ENCODE peak calls at places on chromosomes 5 and 9, in six cellular contexts. One of them, this sample, is unnamed.

GRCh38 chr5:125189451-125190051 is 443.1 kb upstream of the ZNF608 start:
- DNase-seq in stimulated activated CD4-positive, alpha-beta T cell treated with anti-CD3 and anti-CD28 coated beads, Interleukin-2, amount 100 ng/mL, for 48 hours: no peak
- DNase-seq in CD8-positive, alpha-beta T cell: no peak
- DNase-seq in iPS-NIHi11: no peak
- DNase-seq in naive B cell: no peak
- DNase-seq in activated CD4-positive, alpha-beta T cell treated with anti-CD3 and anti-CD28 coated beads for 24 hours: no peak
- DNase-seq in this sample: no peak

GRCh38 chr9:1267141-1267570 is 217.0 kb downstream of the DMRT2 start:
- DNase-seq in CD8-positive, alpha-beta T cell: no peak
- DNase-seq in activated CD4-positive, alpha-beta T cell treated with anti-CD3 and anti-CD28 coated beads for 24 hours: no peak
- DNase-seq in iPS-NIHi11: no peak
- DNase-seq in naive B cell: no peak
- DNase-seq in stimulated activated CD4-positive, alpha-beta T cell treated with anti-CD3 and anti-CD28 coated beads, Interleukin-2, amount 100 ng/mL, for 48 hours: no peak
- DNase-seq in this sample: no peak

GRCh38 chr5:138504799-138505198 is 38.2 kb downstream of the ETF1 start:
- DNase-seq in stimulated activated CD4-positive, alpha-beta T cell treated with anti-CD3 and anti-CD28 coated beads, Interleukin-2, amount 100 ng/mL, for 48 hours: no peak
- DNase-seq in CD8-positive, alpha-beta T cell: no peak
- DNase-seq in naive B cell: no peak
- DNase-seq in activated CD4-positive, alpha-beta T cell treated with anti-CD3 and anti-CD28 coated beads for 24 hours: no peak
- DNase-seq in iPS-NIHi11: no peak
- DNase-seq in this sample: no peak

GRCh38 chr9:78781681-78782080 is 484.8 kb downstream of the PSAT1 start:
- DNase-seq in iPS-NIHi11: no peak
- DNase-seq in CD8-positive, alpha-beta T cell: no peak
- DNase-seq in naive B cell: no peak
- DNase-seq in activated CD4-positive, alpha-beta T cell treated with anti-CD3 and anti-CD28 coated beads for 24 hours: no peak
- DNase-seq in stimulated activated CD4-positive, alpha-beta T cell treated with anti-CD3 and anti-CD28 coated beads, Interleukin-2, amount 100 ng/mL, for 48 hours: no peak
- DNase-seq in this sample: no peak

GRCh38 chr5:89729623-89730390 is 679.7 kb downstream of the CETN3 start:
- DNase-seq in naive B cell: no peak
- DNase-seq in activated CD4-positive, alpha-beta T cell treated with anti-CD3 and anti-CD28 coated beads for 24 hours: no peak
- DNase-seq in CD8-positive, alpha-beta T cell: no peak
- DNase-seq in stimulated activated CD4-positive, alpha-beta T cell treated with anti-CD3 and anti-CD28 coated beads, Interleukin-2, amount 100 ng/mL, for 48 hours: no peak
- DNase-seq in iPS-NIHi11: no peak
- DNase-seq in this sample: peak

GRCh38 chr5:154329519-154329918 is 116.3 kb upstream of the SAP30L start:
- DNase-seq in iPS-NIHi11: no peak
- DNase-seq in naive B cell: no peak
- DNase-seq in activated CD4-positive, alpha-beta T cell treated with anti-CD3 and anti-CD28 coated beads for 24 hours: no peak
- DNase-seq in CD8-positive, alpha-beta T cell: no peak
- DNase-seq in stimulated activated CD4-positive, alpha-beta T cell treated with anti-CD3 and anti-CD28 coated beads, Interleukin-2, amount 100 ng/mL, for 48 hours: no peak
- DNase-seq in this sample: no peak

GRCh38 chr5:37837101-37838032 is 2.5 kb downstream of the GDNF start:
- DNase-seq in stimulated activated CD4-positive, alpha-beta T cell treated with anti-CD3 and anti-CD28 coated beads, Interleukin-2, amount 100 ng/mL, for 48 hours: peak
- DNase-seq in iPS-NIHi11: peak
- DNase-seq in naive B cell: peak
- DNase-seq in activated CD4-positive, alpha-beta T cell treated with anti-CD3 and anti-CD28 coated beads for 24 hours: peak
- DNase-seq in CD8-positive, alpha-beta T cell: no peak
- DNase-seq in this sample: peak

GRCh38 chr9:106717686-106718085 is 145.3 kb upstream of the ZNF462 start:
- DNase-seq in stimulated activated CD4-positive, alpha-beta T cell treated with anti-CD3 and anti-CD28 coated beads, Interleukin-2, amount 100 ng/mL, for 48 hours: no peak
- DNase-seq in naive B cell: no peak
- DNase-seq in CD8-positive, alpha-beta T cell: no peak
- DNase-seq in activated CD4-positive, alpha-beta T cell treated with anti-CD3 and anti-CD28 coated beads for 24 hours: no peak
- DNase-seq in iPS-NIHi11: no peak
- DNase-seq in this sample: no peak

GRCh38 chr5:147935032-147935431 is 28.7 kb upstream of the C5orf46 start:
- DNase-seq in activated CD4-positive, alpha-beta T cell treated with anti-CD3 and anti-CD28 coated beads for 24 hours: no peak
- DNase-seq in iPS-NIHi11: peak
- DNase-seq in naive B cell: no peak
- DNase-seq in CD8-positive, alpha-beta T cell: no peak
- DNase-seq in stimulated activated CD4-positive, alpha-beta T cell treated with anti-CD3 and anti-CD28 coated beads, Interleukin-2, amount 100 ng/mL, for 48 hours: no peak
- DNase-seq in this sample: no peak

GRCh38 chr9:37430841-37431597 is 8.5 kb downstream of the GRHPR start:
- DNase-seq in CD8-positive, alpha-beta T cell: no peak
- DNase-seq in iPS-NIHi11: peak
- DNase-seq in naive B cell: no peak
- DNase-seq in stimulated activated CD4-positive, alpha-beta T cell treated with anti-CD3 and anti-CD28 coated beads, Interleukin-2, amount 100 ng/mL, for 48 hours: no peak
- DNase-seq in activated CD4-positive, alpha-beta T cell treated with anti-CD3 and anti-CD28 coated beads for 24 hours: no peak
- DNase-seq in this sample: no peak

GRCh38 chr5:52947208-52947607 is 41.9 kb upstream of the ITGA2 start:
- DNase-seq in activated CD4-positive, alpha-beta T cell treated with anti-CD3 and anti-CD28 coated beads for 24 hours: no peak
- DNase-seq in stimulated activated CD4-positive, alpha-beta T cell treated with anti-CD3 and anti-CD28 coated beads, Interleukin-2, amount 100 ng/mL, for 48 hours: no peak
- DNase-seq in naive B cell: no peak
- DNase-seq in CD8-positive, alpha-beta T cell: no peak
- DNase-seq in iPS-NIHi11: no peak
- DNase-seq in this sample: no peak

GRCh38 chr9:123655681-123656423 is 274.1 kb downstream of the DENND1A start:
- DNase-seq in stimulated activated CD4-positive, alpha-beta T cell treated with anti-CD3 and anti-CD28 coated beads, Interleukin-2, amount 100 ng/mL, for 48 hours: no peak
- DNase-seq in activated CD4-positive, alpha-beta T cell treated with anti-CD3 and anti-CD28 coated beads for 24 hours: no peak
- DNase-seq in naive B cell: no peak
- DNase-seq in CD8-positive, alpha-beta T cell: no peak
- DNase-seq in iPS-NIHi11: no peak
- DNase-seq in this sample: no peak

GRCh38 chr9:504921-505821 is 290.5 kb downstream of the DOCK8 start:
- DNase-seq in naive B cell: peak
- DNase-seq in CD8-positive, alpha-beta T cell: no peak
- DNase-seq in iPS-NIHi11: peak
- DNase-seq in activated CD4-positive, alpha-beta T cell treated with anti-CD3 and anti-CD28 coated beads for 24 hours: no peak
- DNase-seq in stimulated activated CD4-positive, alpha-beta T cell treated with anti-CD3 and anti-CD28 coated beads, Interleukin-2, amount 100 ng/mL, for 48 hours: peak
- DNase-seq in this sample: peak

GRCh38 chr5:175378444-175379028 is 65.4 kb downstream of the DRD1 start:
- DNase-seq in naive B cell: no peak
- DNase-seq in CD8-positive, alpha-beta T cell: no peak
- DNase-seq in iPS-NIHi11: no peak
- DNase-seq in stimulated activated CD4-positive, alpha-beta T cell treated with anti-CD3 and anti-CD28 coated beads, Interleukin-2, amount 100 ng/mL, for 48 hours: no peak
- DNase-seq in activated CD4-positive, alpha-beta T cell treated with anti-CD3 and anti-CD28 coated beads for 24 hours: no peak
- DNase-seq in this sample: no peak

GRCh38 chr5:41863871-41864486 is 6.2 kb downstream of the OXCT1 start:
- DNase-seq in naive B cell: no peak
- DNase-seq in stimulated activated CD4-positive, alpha-beta T cell treated with anti-CD3 and anti-CD28 coated beads, Interleukin-2, amount 100 ng/mL, for 48 hours: no peak
- DNase-seq in iPS-NIHi11: no peak
- DNase-seq in CD8-positive, alpha-beta T cell: no peak
- DNase-seq in activated CD4-positive, alpha-beta T cell treated with anti-CD3 and anti-CD28 coated beads for 24 hours: no peak
- DNase-seq in this sample: no peak

GRCh38 chr9:70079364-70080103 is 35.9 kb downstream of the MAMDC2 start:
- DNase-seq in activated CD4-positive, alpha-beta T cell treated with anti-CD3 and anti-CD28 coated beads for 24 hours: no peak
- DNase-seq in naive B cell: no peak
- DNase-seq in stimulated activated CD4-positive, alpha-beta T cell treated with anti-CD3 and anti-CD28 coated beads, Interleukin-2, amount 100 ng/mL, for 48 hours: no peak
- DNase-seq in CD8-positive, alpha-beta T cell: no peak
- DNase-seq in iPS-NIHi11: no peak
- DNase-seq in this sample: no peak

GRCh38 chr9:96173640-96174039 is 128.3 kb downstream of the HSD17B3 start:
- DNase-seq in iPS-NIHi11: no peak
- DNase-seq in naive B cell: no peak
- DNase-seq in CD8-positive, alpha-beta T cell: no peak
- DNase-seq in activated CD4-positive, alpha-beta T cell treated with anti-CD3 and anti-CD28 coated beads for 24 hours: no peak
- DNase-seq in stimulated activated CD4-positive, alpha-beta T cell treated with anti-CD3 and anti-CD28 coated beads, Interleukin-2, amount 100 ng/mL, for 48 hours: no peak
- DNase-seq in this sample: no peak

GRCh38 chr5:33611882-33612281 is 171.1 kb downstream of the TARS1 start:
- DNase-seq in iPS-NIHi11: no peak
- DNase-seq in naive B cell: no peak
- DNase-seq in CD8-positive, alpha-beta T cell: no peak
- DNase-seq in stimulated activated CD4-positive, alpha-beta T cell treated with anti-CD3 and anti-CD28 coated beads, Interleukin-2, amount 100 ng/mL, for 48 hours: no peak
- DNase-seq in activated CD4-positive, alpha-beta T cell treated with anti-CD3 and anti-CD28 coated beads for 24 hours: no peak
- DNase-seq in this sample: no peak

GRCh38 chr5:134000116-134000515 is 4.7 kb downstream of the VDAC1 start:
- DNase-seq in stimulated activated CD4-positive, alpha-beta T cell treated with anti-CD3 and anti-CD28 coated beads, Interleukin-2, amount 100 ng/mL, for 48 hours: no peak
- DNase-seq in naive B cell: no peak
- DNase-seq in CD8-positive, alpha-beta T cell: no peak
- DNase-seq in activated CD4-positive, alpha-beta T cell treated with anti-CD3 and anti-CD28 coated beads for 24 hours: no peak
- DNase-seq in iPS-NIHi11: no peak
- DNase-seq in this sample: no peak

GRCh38 chr5:176844706-176845391 is 34.5 kb downstream of the UNC5A start:
- DNase-seq in stimulated activated CD4-positive, alpha-beta T cell treated with anti-CD3 and anti-CD28 coated beads, Interleukin-2, amount 100 ng/mL, for 48 hours: no peak
- DNase-seq in activated CD4-positive, alpha-beta T cell treated with anti-CD3 and anti-CD28 coated beads for 24 hours: no peak
- DNase-seq in iPS-NIHi11: no peak
- DNase-seq in CD8-positive, alpha-beta T cell: no peak
- DNase-seq in naive B cell: no peak
- DNase-seq in this sample: no peak

GRCh38 chr9:132794730-132795380 is 83.2 kb downstream of the AK8 start:
- DNase-seq in iPS-NIHi11: no peak
- DNase-seq in stimulated activated CD4-positive, alpha-beta T cell treated with anti-CD3 and anti-CD28 coated beads, Interleukin-2, amount 100 ng/mL, for 48 hours: no peak
- DNase-seq in activated CD4-positive, alpha-beta T cell treated with anti-CD3 and anti-CD28 coated beads for 24 hours: no peak
- DNase-seq in CD8-positive, alpha-beta T cell: no peak
- DNase-seq in naive B cell: no peak
- DNase-seq in this sample: no peak

GRCh38 chr5:179820483-179821297 is at the start of gene SQSTM1:
- DNase-seq in CD8-positive, alpha-beta T cell: peak
- DNase-seq in stimulated activated CD4-positive, alpha-beta T cell treated with anti-CD3 and anti-CD28 coated beads, Interleukin-2, amount 100 ng/mL, for 48 hours: peak
- DNase-seq in naive B cell: peak
- DNase-seq in activated CD4-positive, alpha-beta T cell treated with anti-CD3 and anti-CD28 coated beads for 24 hours: peak
- DNase-seq in iPS-NIHi11: peak
- DNase-seq in this sample: peak

GRCh38 chr9:89387970-89388867 is 69.9 kb downstream of the SECISBP2 start:
- DNase-seq in iPS-NIHi11: no peak
- DNase-seq in naive B cell: no peak
- DNase-seq in CD8-positive, alpha-beta T cell: no peak
- DNase-seq in activated CD4-positive, alpha-beta T cell treated with anti-CD3 and anti-CD28 coated beads for 24 hours: no peak
- DNase-seq in stimulated activated CD4-positive, alpha-beta T cell treated with anti-CD3 and anti-CD28 coated beads, Interleukin-2, amount 100 ng/mL, for 48 hours: no peak
- DNase-seq in this sample: no peak

GRCh38 chr5:126104341-126104740 is 318.9 kb upstream of the GRAMD2B start:
- DNase-seq in activated CD4-positive, alpha-beta T cell treated with anti-CD3 and anti-CD28 coated beads for 24 hours: no peak
- DNase-seq in iPS-NIHi11: no peak
- DNase-seq in naive B cell: no peak
- DNase-seq in CD8-positive, alpha-beta T cell: no peak
- DNase-seq in stimulated activated CD4-positive, alpha-beta T cell treated with anti-CD3 and anti-CD28 coated beads, Interleukin-2, amount 100 ng/mL, for 48 hours: no peak
- DNase-seq in this sample: no peak

GRCh38 chr5:108858959-108859358 is 111.3 kb downstream of the FER start:
- DNase-seq in iPS-NIHi11: no peak
- DNase-seq in CD8-positive, alpha-beta T cell: no peak
- DNase-seq in stimulated activated CD4-positive, alpha-beta T cell treated with anti-CD3 and anti-CD28 coated beads, Interleukin-2, amount 100 ng/mL, for 48 hours: no peak
- DNase-seq in activated CD4-positive, alpha-beta T cell treated with anti-CD3 and anti-CD28 coated beads for 24 hours: no peak
- DNase-seq in naive B cell: peak
- DNase-seq in this sample: peak

GRCh38 chr5:109246395-109246794 is 163.4 kb downstream of the PJA2 start:
- DNase-seq in stimulated activated CD4-positive, alpha-beta T cell treated with anti-CD3 and anti-CD28 coated beads, Interleukin-2, amount 100 ng/mL, for 48 hours: no peak
- DNase-seq in iPS-NIHi11: no peak
- DNase-seq in CD8-positive, alpha-beta T cell: no peak
- DNase-seq in naive B cell: no peak
- DNase-seq in activated CD4-positive, alpha-beta T cell treated with anti-CD3 and anti-CD28 coated beads for 24 hours: no peak
- DNase-seq in this sample: no peak

This sample was measured in GM06990.